ENCODE peak calls at places on chromosomes 16 and 17, in nine cellular contexts. M is GM20000, H is retinal pigment epithelial cell, G is testis, R is uterus, Q is vagina, J is astrocyte, N is endodermal cell, P is cardiac muscle cell. E is an unnamed sample.

GRCh38 chr16:85384831-85385462 is 228.2 kb upstream of the GSE1 start:
- DNase-seq in P (no peak), H (no peak), R (no peak), Q (no peak), G (no peak), J (no peak), N (no peak), M (no peak), E (peak)

GRCh38 chr17:28545787-28546415 is 6.5 kb downstream of the UNC119 start:
- DNase-seq in G (no peak), N (peak), Q (no peak), J (no peak), M (no peak), H (no peak), P (no peak), R (no peak), E (peak)

GRCh38 chr17:78739331-78739853 is 42.7 kb downstream of the CYTH1 start:
- DNase-seq in P (no peak), H (no peak), R (no peak), M (no peak), J (no peak), N (no peak), G (no peak), Q (no peak), E (peak)

GRCh38 chr17:19370493-19370960 is 7.8 kb upstream of the MAPK7 start:
- DNase-seq in P (no peak), N (peak), J (no peak), G (no peak), H (no peak), Q (no peak), M (peak), R (peak), E (peak)

GRCh38 chr16:35405547-35405946 is 1946.1 kb downstream of the TP53TG3F start:
- DNase-seq in G (no peak), H (no peak), P (no peak), Q (no peak), J (no peak), N (no peak), R (no peak), M (no peak), E (no peak)

GRCh38 chr16:75620326-75621169 is 2.5 kb downstream of the ADAT1 start:
- DNase-seq in J (no peak), P (no peak), M (no peak), Q (no peak), H (no peak), R (no peak), G (no peak), N (no peak), E (peak)

GRCh38 chr16:74760007-74760767 is 14.4 kb downstream of the FA2H start:
- DNase-seq in Q (no peak), N (no peak), H (peak), J (no peak), P (no peak), G (no peak), M (no peak), R (no peak), E (peak)

GRCh38 chr17:72498671-72499210 is 377.9 kb downstream of the SOX9 start:
- DNase-seq in N (no peak), R (no peak), H (no peak), G (no peak), J (no peak), P (no peak), Q (no peak), M (no peak), E (no peak)

GRCh38 chr17:14859521-14859920 is 405.6 kb downstream of the PMP22 start:
- DNase-seq in J (no peak), H (no peak), G (no peak), M (no peak), Q (no peak), R (no peak), N (no peak), P (no peak), E (no peak)

GRCh38 chr17:2398655-2399571 is 1.9 kb downstream of the MNT start:
- DNase-seq in Q (no peak), M (peak), P (peak), J (peak), G (peak), R (peak), H (peak), N (peak), E (peak)

GRCh38 chr17:68197091-68197996 is 50.5 kb upstream of the AMZ2 start:
- DNase-seq in Q (peak), J (no peak), R (no peak), M (peak), N (peak), H (no peak), G (no peak), P (no peak), E (peak)

GRCh38 chr17:75345514-75346167 is 56.4 kb upstream of the SLC25A19 start:
- DNase-seq in R (no peak), P (no peak), H (no peak), N (peak), G (no peak), J (no peak), M (peak), Q (no peak), E (peak)

GRCh38 chr17:71287246-71287828 is 833.5 kb upstream of the SOX9 start:
- DNase-seq in J (peak), N (peak), P (no peak), Q (no peak), R (no peak), G (no peak), H (no peak), M (no peak), E (no peak)

GRCh38 chr17:80886641-80887573 is 104.7 kb upstream of the CHMP6 start:
- DNase-seq in Q (no peak), H (no peak), J (no peak), P (no peak), R (no peak), G (no peak), N (no peak), M (no peak), E (peak)

GRCh38 chr16:10521681-10522274 is 58.6 kb downstream of the EMP2 start:
- DNase-seq in N (peak), M (peak), R (peak), J (peak), P (peak), H (no peak), G (peak), Q (no peak), E (no peak)

GRCh38 chr17:65243838-65244237 is 106.7 kb downstream of the RGS9 start:
- DNase-seq in G (no peak), H (no peak), P (no peak), M (no peak), Q (no peak), N (peak), J (peak), R (no peak), E (no peak)

GRCh38 chr16:22614271-22614947 is 103.7 kb downstream of the NPIPB5 start:
- DNase-seq in Q (no peak), R (no peak), N (peak), G (no peak), J (peak), M (no peak), H (no peak), P (no peak), E (no peak)

GRCh38 chr16:19528666-19529065 is 4.9 kb downstream of the CCP110 start:
- DNase-seq in M (no peak), N (no peak), Q (no peak), H (no peak), J (no peak), G (no peak), P (no peak), R (no peak), E (no peak)

GRCh38 chr16:74736531-74737157 is 36.0 kb upstream of the MLKL start:
- DNase-seq in N (peak), J (no peak), M (no peak), R (no peak), H (no peak), G (no peak), P (no peak), Q (no peak), E (no peak)

GRCh38 chr16:54595636-54596035 is 309.0 kb upstream of the IRX3 start:
- DNase-seq in G (no peak), P (no peak), M (no peak), R (no peak), Q (no peak), N (no peak), H (no peak), J (no peak), E (no peak)
- TF ChIP-seq CTCF in G (no peak), P (no peak), M (no peak), R (no peak), Q (no peak), N (no peak), H (no peak), J (no peak), E (no peak)

DNA sequence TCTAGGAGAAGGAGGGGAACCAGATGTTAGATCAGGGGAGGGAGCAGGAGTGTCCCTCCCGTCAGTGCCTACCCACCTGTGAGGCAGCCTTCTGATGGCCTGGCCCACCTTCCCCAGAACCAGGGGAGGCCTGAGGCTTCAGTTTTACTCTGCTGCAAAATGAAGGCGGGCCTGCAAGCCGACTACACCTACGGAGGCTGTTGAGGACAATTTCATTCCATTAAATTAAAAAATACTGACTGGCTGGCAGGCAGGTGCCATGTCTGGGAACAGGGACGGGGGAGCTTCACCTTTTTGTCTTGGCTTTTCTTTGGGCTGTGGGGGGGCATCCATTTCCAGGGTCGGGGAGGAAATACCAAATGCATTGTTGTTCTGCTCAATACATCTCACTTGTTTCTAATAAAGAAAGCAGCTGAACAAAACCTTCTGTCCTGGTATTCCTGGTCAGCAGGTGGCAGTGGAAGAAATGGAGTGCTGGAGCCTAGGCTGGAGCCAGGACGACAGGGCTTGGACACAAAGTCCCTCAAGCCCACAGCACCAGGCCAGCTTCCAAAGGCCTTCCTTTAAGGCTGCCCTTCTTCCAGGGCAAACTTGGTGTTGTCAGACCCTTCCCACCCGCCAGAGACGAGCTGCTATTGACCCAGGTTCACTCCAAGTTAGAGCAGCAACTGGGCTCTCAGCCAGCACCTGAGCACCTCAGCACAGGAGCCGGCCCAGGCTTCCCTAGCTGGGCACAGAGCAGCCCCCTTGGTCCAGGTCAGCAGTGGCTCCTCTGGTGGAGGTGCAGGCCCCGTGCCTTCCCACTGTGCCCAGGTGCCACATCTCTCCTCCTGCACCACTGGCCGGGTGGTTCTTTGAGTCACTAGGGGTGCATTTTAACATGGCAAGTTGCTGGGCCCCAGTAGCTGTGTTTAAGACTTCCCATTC is 23.5 kb downstream of the PLCD3 start:
- DNase-seq in N (no peak), Q (no peak), R (no peak), H (no peak), G (no peak), J (no peak), M (no peak), P (no peak), E (no peak)
- TF ChIP-seq CTCF in N (no peak), Q (no peak), R (no peak), H (no peak), G (no peak), J (no peak), M (no peak), P (no peak), E (no peak)

DNA sequence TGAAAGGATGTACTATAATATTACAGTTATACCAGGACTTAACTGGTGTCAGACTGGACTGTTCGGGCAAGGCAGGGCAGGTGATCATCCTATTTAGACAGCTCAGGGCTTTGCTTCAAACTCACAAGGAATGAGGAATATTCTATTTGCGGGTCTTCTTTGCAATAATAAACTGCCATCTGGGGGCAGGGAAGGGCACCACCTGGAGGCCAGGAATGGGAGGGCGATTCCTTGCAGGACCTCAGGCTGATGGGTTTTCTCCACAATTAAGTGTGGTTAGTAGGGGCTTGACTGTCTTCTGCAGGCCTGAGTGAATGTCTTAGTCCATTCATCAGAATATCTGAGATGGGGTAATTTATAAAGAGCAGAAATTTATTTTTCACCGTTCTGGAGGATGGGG is 424.1 kb downstream of the CA10 start:
- DNase-seq in M (peak), J (no peak), G (peak), P (no peak), N (peak), R (no peak), Q (no peak), H (no peak), E (no peak)
- TF ChIP-seq CTCF in M (peak), J (peak), G (no peak), P (no peak), N (peak), R (no peak), Q (no peak), H (peak), E (peak)

GRCh38 chr16:69399361-69399760 is 13.6 kb upstream of the TERF2 start:
- DNase-seq in N (no peak), P (no peak), R (no peak), M (no peak), G (no peak), H (no peak), Q (no peak), J (no peak), E (no peak)

GRCh38 chr16:69397821-69398521 is 12.2 kb upstream of the TERF2 start:
- DNase-seq in R (peak), M (no peak), G (peak), P (peak), N (peak), H (no peak), J (peak), Q (no peak), E (no peak)

GRCh38 chr16:69393898-69394849 is 8.4 kb upstream of the TERF2 start:
- DNase-seq in P (no peak), N (no peak), M (no peak), R (no peak), G (no peak), Q (no peak), J (no peak), H (no peak), E (no peak)

GRCh38 chr16:69395859-69396186 is 10.0 kb upstream of the TERF2 start:
- DNase-seq in G (no peak), N (no peak), P (no peak), H (no peak), M (no peak), J (no peak), R (no peak), Q (no peak), E (no peak)

DNA sequence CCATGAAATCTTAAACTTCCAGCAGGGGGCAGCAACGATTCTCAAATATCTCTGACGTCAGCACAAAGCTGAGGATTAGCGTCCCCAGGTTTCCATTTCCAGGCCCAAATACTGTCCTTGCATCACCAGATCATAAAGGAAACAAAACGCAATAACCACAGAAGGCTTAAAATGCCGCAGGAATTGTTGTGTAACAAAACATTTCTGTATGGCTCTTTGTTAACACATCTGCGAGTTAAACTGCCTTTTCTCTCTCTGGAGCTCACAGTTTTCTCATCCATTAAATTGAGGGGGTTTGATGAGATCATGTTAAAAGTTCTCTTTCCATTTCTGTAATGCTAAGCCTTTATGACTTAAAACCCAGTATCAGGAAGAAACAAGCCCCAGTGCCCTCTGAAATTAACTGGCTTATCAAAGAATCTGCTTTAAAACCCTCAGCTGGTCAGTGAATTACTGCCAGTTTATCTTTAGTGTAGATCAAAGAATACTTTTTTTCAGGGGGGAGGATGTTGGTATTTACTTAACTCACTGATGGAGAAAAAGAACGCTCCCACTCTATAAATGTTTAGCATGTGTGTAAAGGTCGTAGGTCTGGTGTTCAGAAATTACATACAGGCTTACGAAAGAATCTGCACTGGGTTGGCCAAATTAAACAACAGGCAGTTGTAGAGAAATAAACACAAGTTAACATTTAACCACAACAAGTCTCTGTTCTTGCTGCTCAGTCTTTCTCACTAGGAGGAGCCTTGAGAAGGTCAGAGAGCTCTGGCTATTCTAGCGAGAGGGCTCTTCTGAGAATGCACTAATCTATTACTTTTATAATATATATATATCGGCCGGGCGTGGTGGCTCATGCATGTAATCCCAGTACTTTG is 10.6 kb upstream of the TERF2 start:
- DNase-seq in R (peak), M (peak), H (peak), Q (no peak), N (peak), G (peak), J (peak), P (peak), E (no peak)
- TF ChIP-seq CTCF in R (peak), M (peak), H (peak), Q (peak), N (peak), G (peak), J (peak), P (peak), E (no peak)

GRCh38 chr17:49433000-49433694 is 18.5 kb upstream of the PHB1 start:
- DNase-seq in M (no peak), H (no peak), R (no peak), J (no peak), Q (no peak), G (no peak), N (no peak), P (no peak), E (no peak)

GRCh38 chr17:49435630-49436029 is 20.9 kb upstream of the PHB1 start:
- DNase-seq in N (peak), M (no peak), H (no peak), G (no peak), J (no peak), R (no peak), Q (no peak), P (no peak), E (no peak)

GRCh38 chr17:49436174-49436573 is 21.5 kb upstream of the PHB1 start:
- DNase-seq in H (no peak), R (no peak), Q (no peak), N (no peak), P (no peak), M (no peak), J (no peak), G (no peak), E (no peak)

GRCh38 chr17:49437696-49438438 is 23.2 kb upstream of the PHB1 start:
- DNase-seq in J (no peak), H (no peak), Q (no peak), N (no peak), R (no peak), G (peak), M (no peak), P (no peak), E (no peak)

GRCh38 chr17:49434821-49435581 is 20.3 kb upstream of the PHB1 start:
- DNase-seq in G (peak), H (peak), M (peak), P (peak), N (peak), J (peak), R (peak), Q (no peak), E (no peak)
- TF ChIP-seq CTCF in G (peak), H (peak), M (peak), P (peak), N (peak), J (peak), R (peak), Q (peak), E (peak)

GRCh38 chr17:39393732-39394131 is 7.7 kb downstream of the FBXL20 start:
- DNase-seq in N (no peak), H (no peak), M (no peak), J (peak), R (no peak), Q (no peak), P (no peak), G (peak), E (no peak)
- TF ChIP-seq CTCF in N (no peak), H (no peak), M (no peak), J (no peak), R (no peak), Q (no peak), P (no peak), G (no peak), E (no peak)

GRCh38 chr17:76366247-76366646 is 12.5 kb upstream of the PRPSAP1 start:
- DNase-seq in Q (no peak), J (no peak), H (no peak), N (no peak), G (no peak), P (no peak), R (no peak), M (no peak), E (no peak)

GRCh38 chr17:76367647-76368046 is 13.9 kb upstream of the PRPSAP1 start:
- DNase-seq in N (no peak), Q (no peak), G (no peak), M (no peak), R (no peak), H (no peak), P (no peak), J (no peak), E (no peak)

GRCh38 chr17:76368545-76368944 is 14.8 kb upstream of the PRPSAP1 start:
- DNase-seq in P (no peak), H (no peak), M (no peak), N (no peak), Q (no peak), R (no peak), J (no peak), G (no peak), E (no peak)

GRCh38 chr17:76363107-76363801 is 9.5 kb upstream of the PRPSAP1 start:
- DNase-seq in R (no peak), M (no peak), J (no peak), H (no peak), N (no peak), Q (no peak), G (no peak), P (no peak), E (no peak)

GRCh38 chr17:76365256-76365903 is 11.7 kb upstream of the PRPSAP1 start:
- DNase-seq in Q (no peak), P (no peak), M (no peak), G (no peak), R (no peak), J (no peak), H (no peak), N (peak), E (no peak)
- TF ChIP-seq CTCF in Q (no peak), P (peak), M (no peak), G (no peak), R (no peak), J (no peak), H (peak), N (peak), E (peak)

GRCh38 chr17:56635640-56636039 is 42.1 kb downstream of the NOG start:
- DNase-seq in N (no peak), P (no peak), J (no peak), R (no peak), H (no peak), Q (no peak), M (no peak), G (no peak), E (no peak)

GRCh38 chr17:56638536-56639177 is 45.2 kb downstream of the NOG start:
- DNase-seq in G (no peak), J (no peak), N (no peak), Q (no peak), H (no peak), R (no peak), P (no peak), M (no peak), E (no peak)

GRCh38 chr17:56639517-56639916 is 46.0 kb downstream of the NOG start:
- DNase-seq in P (no peak), R (no peak), N (no peak), G (no peak), Q (no peak), H (no peak), J (no peak), M (no peak), E (no peak)

GRCh38 chr17:56636276-56636675 is 42.8 kb downstream of the NOG start:
- DNase-seq in G (no peak), P (no peak), M (no peak), Q (no peak), N (no peak), J (no peak), R (no peak), H (no peak), E (no peak)

DNA sequence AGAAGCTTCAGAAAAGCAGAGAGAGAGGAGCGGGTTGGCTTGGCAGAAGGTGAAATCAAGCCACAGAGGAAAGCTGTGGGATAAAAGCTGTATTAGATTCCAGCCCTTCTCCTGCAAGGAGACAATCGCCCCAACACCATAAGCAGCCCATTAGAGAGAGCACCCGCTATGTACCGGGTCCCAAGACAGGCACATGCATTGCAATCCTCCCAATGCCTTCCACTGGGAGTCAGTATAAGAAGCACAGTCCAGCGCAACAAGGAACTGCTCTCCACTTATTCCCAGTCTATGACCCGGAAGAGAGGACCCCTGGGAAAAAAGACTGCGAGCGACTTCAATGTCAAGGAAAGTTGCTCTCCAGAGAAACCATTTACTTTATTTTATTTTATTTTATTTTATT is 43.8 kb downstream of the NOG start:
- DNase-seq in R (no peak), J (no peak), Q (no peak), P (no peak), M (no peak), H (no peak), N (no peak), G (no peak), E (no peak)
- TF ChIP-seq CTCF in R (no peak), J (no peak), Q (no peak), P (no peak), M (no peak), H (no peak), N (no peak), G (no peak), E (no peak)

E was measured in spleen.